ENCODE peak calls at places on chromosome 19, in five cellular contexts. D is MM.1S, A is IMR-90, O is endodermal cell, Z is fibroblast of lung. H is an unnamed sample.

GRCh38 chr19:55241143-55241934 is 12.8 kb upstream of the TMEM86B start:
- DNase-seq in Z (no peak), D (no peak), A (no peak), O (peak; percentile 35), H (peak; percentile 76)

GRCh38 chr19:50352242-50352641 is 13.2 kb downstream of the NAPSA start:
- DNase-seq in O (no peak), A (no peak), Z (no peak), D (no peak), H (no peak)

GRCh38 chr19:44685877-44686276 is 13.1 kb upstream of the CEACAM16 start:
- DNase-seq in A (peak; percentile 74), D (no peak), Z (peak; percentile 24), O (no peak), H (no peak)

GRCh38 chr19:8526345-8527062 is 12.5 kb upstream of the ZNF414 start:
- DNase-seq in A (peak; percentile 88), O (peak; percentile 98), D (peak; percentile 73), Z (peak; percentile 90), H (peak; percentile 96)

GRCh38 chr19:17576758-17577532 is 21.5 kb downstream of the COLGALT1 start:
- DNase-seq in D (no peak), A (no peak), Z (peak; percentile 39), O (peak; percentile 100), H (no peak)

GRCh38 chr19:34365463-34366401 is 736 bp downstream of the GPI start:
- DNase-seq in O (peak; percentile 72), A (peak; percentile 32), D (no peak), Z (peak; percentile 35), H (peak; percentile 85)

GRCh38 chr19:33883869-33884519 is 87.3 kb downstream of the KCTD15 start:
- DNase-seq in O (peak; percentile 80), A (no peak), D (no peak), Z (no peak), H (peak; percentile 67)

GRCh38 chr19:7444042-7444441 is 44.8 kb downstream of the PEX11G start:
- DNase-seq in A (no peak), O (peak; percentile 48), D (no peak), Z (no peak), H (no peak)

GRCh38 chr19:36417752-36418286 is 625 bp downstream of the ZFP82 start:
- DNase-seq in D (no peak), A (no peak), Z (no peak), O (peak; percentile 71), H (peak; percentile 67)

GRCh38 chr19:6097911-6098310 is 12.4 kb downstream of the RFX2 start:
- DNase-seq in O (no peak), A (no peak), Z (no peak), D (no peak), H (no peak)

GRCh38 chr19:29528350-29528945 is 2.7 kb downstream of the VSTM2B start:
- DNase-seq in Z (peak; percentile 65), A (peak; percentile 58), O (peak; percentile 94), D (peak; percentile 54), H (peak; percentile 83)

GRCh38 chr19:44777715-44778347 is at the start of gene CBLC:
- DNase-seq in Z (no peak), O (peak; percentile 98), D (no peak), A (no peak), H (peak; percentile 93)

GRCh38 chr19:30381366-30381765 is 9.2 kb downstream of the ZNF536 start:
- DNase-seq in D (no peak), A (no peak), Z (no peak), O (no peak), H (no peak)

GRCh38 chr19:42455621-42456081 is 12.9 kb upstream of the CXCL17 start:
- DNase-seq in O (no peak), A (no peak), Z (no peak), D (no peak), H (no peak)

GRCh38 chr19:13031917-13032623 is 36.8 kb downstream of the NFIX start:
- DNase-seq in D (no peak), O (no peak), Z (peak; percentile 78), A (peak; percentile 58), H (no peak)

GRCh38 chr19:13027557-13027956 is 32.3 kb downstream of the NFIX start:
- DNase-seq in O (no peak), Z (no peak), D (no peak), A (no peak), H (no peak)

GRCh38 chr19:13028027-13028426 is 32.8 kb downstream of the NFIX start:
- DNase-seq in Z (no peak), D (no peak), A (no peak), O (no peak), H (no peak)

GRCh38 chr19:13029301-13029880 is 34.1 kb downstream of the NFIX start:
- DNase-seq in Z (no peak), D (no peak), O (no peak), A (no peak), H (no peak)

GRCh38 chr19:13029893-13030292 is 34.6 kb downstream of the NFIX start:
- DNase-seq in A (no peak), O (peak; percentile 79), D (peak; percentile 49), Z (no peak), H (no peak)
- H3K9ac ChIP-seq in A (no peak overlapping the region), O (no peak overlapping the region), D (no peak overlapping the region), Z (no peak overlapping the region), H (no peak overlapping the region)

DNA sequence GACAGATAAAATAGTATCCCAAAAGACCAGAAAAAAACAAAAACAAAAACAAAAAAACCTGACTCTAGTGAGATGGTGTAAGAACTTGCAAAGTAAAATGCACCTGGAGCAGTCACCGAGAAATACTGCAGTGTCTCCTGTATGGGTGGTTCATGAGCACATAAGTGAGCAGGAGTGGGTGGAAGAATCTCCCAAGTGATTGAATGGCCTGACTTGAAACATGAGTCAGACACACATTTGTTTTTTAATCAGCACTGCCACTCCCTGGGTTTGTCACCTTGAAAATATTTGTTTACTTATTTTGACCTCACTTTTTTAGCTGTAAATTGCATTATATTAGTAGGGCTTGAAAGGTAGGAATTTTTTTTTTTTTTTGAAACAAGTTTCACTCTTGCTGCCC is 2.0 kb downstream of the ZNF431 start:
- DNase-seq in D (no peak), A (no peak), O (no peak), Z (no peak), H (no peak)
- H3K4me3 ChIP-seq in D (no peak overlapping the region), A (no peak overlapping the region), O (peak overlapping the region; percentile 92), Z (no peak overlapping the region), H (no peak overlapping the region)

DNA sequence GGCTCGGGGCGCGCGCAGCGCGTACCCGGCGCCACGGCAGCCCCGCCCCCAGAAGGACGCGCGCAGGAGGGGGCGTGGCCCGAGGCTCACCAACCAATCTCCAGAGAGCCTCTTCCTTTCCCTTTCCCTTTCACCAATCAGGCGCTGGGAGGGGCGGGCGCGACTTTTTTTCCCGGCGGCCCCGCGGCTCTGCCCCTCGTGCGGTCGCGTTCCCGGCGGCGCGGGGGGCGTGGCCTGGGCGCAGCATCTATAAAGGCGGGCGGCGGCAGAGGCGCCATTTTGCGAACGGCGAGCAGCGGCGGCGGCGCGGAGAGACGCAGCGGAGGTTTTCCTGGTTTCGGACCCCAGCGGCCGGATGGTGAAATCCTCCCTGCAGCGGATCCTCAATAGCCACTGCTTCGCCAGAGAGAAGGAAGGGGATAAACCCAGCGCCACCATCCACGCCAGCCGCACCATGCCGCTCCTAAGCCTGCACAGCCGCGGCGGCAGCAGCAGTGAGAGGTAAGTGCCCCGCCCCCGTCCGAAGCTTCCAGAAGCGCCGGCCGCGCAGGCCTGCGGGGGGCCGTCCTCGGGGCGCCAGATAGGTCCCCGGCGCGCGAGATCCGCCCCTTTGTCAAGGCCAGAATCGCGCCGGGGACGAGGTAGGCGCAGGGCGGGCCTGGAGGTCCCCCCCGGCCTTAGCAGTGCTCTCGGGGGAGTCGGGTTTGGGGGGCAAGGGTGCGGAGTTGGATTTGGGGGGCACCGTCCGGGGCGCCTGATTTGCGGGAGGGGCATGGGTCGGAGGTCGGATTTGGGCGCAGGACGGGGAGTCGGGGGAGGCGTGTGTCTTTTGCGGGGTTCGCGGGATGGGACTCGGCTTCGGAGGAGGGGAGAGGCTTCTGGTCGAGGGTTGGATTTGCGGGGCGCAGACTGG is 12.5 kb downstream of the PEAK3 start:
- DNase-seq in Z (peak; percentile 96), D (peak; percentile 98), O (peak; percentile 99), A (peak; percentile 93), H (peak; percentile 99)
- H3K4me1 ChIP-seq in Z (peaks cover 17% of the 10 kb centered on the region), D (peaks cover 40% of the 10 kb centered on the region), O (peaks cover 7% of the 10 kb centered on the region), A (peaks cover 15% of the 10 kb centered on the region), H (peaks cover 4% of the 10 kb centered on the region)

GRCh38 chr19:47671499-47671898 is 41.7 kb upstream of the EHD2 start:
- DNase-seq in Z (no peak), A (no peak), D (no peak), O (no peak), H (no peak)

GRCh38 chr19:47674548-47674947 is 38.7 kb upstream of the EHD2 start:
- DNase-seq in D (no peak), O (no peak), Z (no peak), A (no peak), H (no peak)

GRCh38 chr19:47673426-47673825 is 39.8 kb upstream of the EHD2 start:
- DNase-seq in O (no peak), D (no peak), A (no peak), Z (no peak), H (peak; percentile 38)

GRCh38 chr19:47675271-47675670 is 38.0 kb upstream of the EHD2 start:
- DNase-seq in D (no peak), O (no peak), Z (no peak), A (no peak), H (no peak)

GRCh38 chr19:47670736-47671135 is 42.5 kb upstream of the EHD2 start:
- DNase-seq in A (no peak), Z (no peak), O (no peak), D (no peak), H (no peak)
- H3K9ac ChIP-seq in A (no peak overlapping the region), Z (no peak overlapping the region), O (no peak overlapping the region), D (no peak overlapping the region), H (no peak overlapping the region)

DNA sequence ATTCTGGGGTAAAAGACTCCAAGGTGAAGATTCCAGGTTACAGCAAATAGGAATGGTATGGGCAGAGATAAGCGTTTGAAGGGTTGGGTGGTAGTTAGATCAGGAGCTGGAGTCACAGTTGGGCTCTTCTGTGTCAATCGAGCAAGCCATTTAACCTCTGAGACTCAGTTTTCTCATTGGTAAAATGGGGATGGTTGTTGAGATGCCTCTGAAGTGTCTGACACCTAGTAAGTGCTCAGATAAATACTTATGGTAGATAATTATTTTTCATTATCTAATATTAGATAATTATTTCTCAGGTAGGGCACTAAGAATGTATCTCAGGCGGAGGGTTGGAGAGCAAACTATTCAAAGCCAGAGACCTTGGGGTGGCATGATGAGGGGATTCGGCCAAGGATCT is 7.8 kb downstream of the LTBP4 start:
- DNase-seq in Z (no peak), A (no peak), D (no peak), O (no peak), H (no peak)
- H3K4me3 ChIP-seq in Z (no peak overlapping the region), A (no peak overlapping the region), D (peak overlapping the region; percentile 71), O (peak overlapping the region; percentile 75), H (no peak overlapping the region)

GRCh38 chr19:38031423-38031770 is 124.4 kb downstream of the SIPA1L3 start:
- DNase-seq in A (peak; percentile 87), D (no peak), O (no peak), Z (peak; percentile 69), H (no peak)

GRCh38 chr19:38030681-38031422 is 123.8 kb downstream of the SIPA1L3 start:
- DNase-seq in A (no peak), D (no peak), Z (no peak), O (no peak), H (peak; percentile 30)

GRCh38 chr19:38025908-38026307 is 118.9 kb downstream of the SIPA1L3 start:
- DNase-seq in A (no peak), Z (no peak), D (no peak), O (no peak), H (peak; percentile 13)

GRCh38 chr19:38032151-38032550 is 125.1 kb downstream of the SIPA1L3 start:
- DNase-seq in A (peak; percentile 74), Z (no peak), D (no peak), O (no peak), H (peak; percentile 2)

GRCh38 chr19:38028913-38029565 is 122.0 kb downstream of the SIPA1L3 start:
- DNase-seq in A (peak; percentile 44), Z (no peak), D (no peak), O (no peak), H (peak; percentile 11)
- H3K4me1 ChIP-seq in A (peaks cover 18% of the 10 kb centered on the region), Z (no peaks in the 10 kb centered on the region), D (peaks cover 11% of the 10 kb centered on the region), O (no peaks in the 10 kb centered on the region), H (peaks cover 12% of the 10 kb centered on the region)

H was measured in kidney.